ENCODE peak calls at places on chromosomes 1 and 21, in five cellular contexts. One of them, this sample, is unnamed. For H3K79me1, the result is how much of the 10 kb centered on the place peaks cover.

GRCh38 chr1:7663451-7664146 is 107.5 kb upstream of the VAMP3 start:
- DNase-seq in IMR-90: no peak
- DNase-seq in H1: no peak
- DNase-seq in mesenchymal stem cell: no peak
- DNase-seq in mesendoderm: no peak
- DNase-seq in this sample: no peak

GRCh38 chr1:181936768-181937581 is 124.5 kb downstream of the ZNF648 start:
- DNase-seq in IMR-90: no peak
- DNase-seq in H1: peak
- DNase-seq in mesenchymal stem cell: no peak
- DNase-seq in mesendoderm: peak
- DNase-seq in this sample: peak

GRCh38 chr1:110643886-110644285 is 30.9 kb downstream of the KCNA3 start:
- DNase-seq in IMR-90: no peak
- DNase-seq in H1: no peak
- DNase-seq in mesenchymal stem cell: no peak
- DNase-seq in mesendoderm: no peak
- DNase-seq in this sample: no peak

GRCh38 chr1:232641507-232641906 is 11.6 kb upstream of the SIPA1L2 start:
- DNase-seq in IMR-90: no peak
- DNase-seq in H1: no peak
- DNase-seq in mesenchymal stem cell: no peak
- DNase-seq in mesendoderm: peak
- DNase-seq in this sample: no peak

GRCh38 chr1:196464545-196464944 is 143.7 kb downstream of the KCNT2 start:
- DNase-seq in IMR-90: peak
- DNase-seq in H1: no peak
- DNase-seq in mesenchymal stem cell: no peak
- DNase-seq in mesendoderm: no peak
- DNase-seq in this sample: no peak

GRCh38 chr1:62285984-62286481 is 33.2 kb downstream of the KANK4 start:
- DNase-seq in IMR-90: no peak
- DNase-seq in H1: no peak
- DNase-seq in mesenchymal stem cell: no peak
- DNase-seq in mesendoderm: peak
- DNase-seq in this sample: no peak

GRCh38 chr1:206714331-206715058 is 29.8 kb downstream of the MAPKAPK2 start:
- DNase-seq in IMR-90: peak
- DNase-seq in H1: no peak
- DNase-seq in mesenchymal stem cell: peak
- DNase-seq in mesendoderm: no peak
- DNase-seq in this sample: no peak

GRCh38 chr1:201946224-201946908 is at the start of gene LMOD1:
- DNase-seq in IMR-90: peak
- DNase-seq in H1: peak
- DNase-seq in mesenchymal stem cell: peak
- DNase-seq in mesendoderm: peak
- DNase-seq in this sample: peak

GRCh38 chr1:244273262-244273844 is 178.4 kb downstream of the ADSS2 start:
- DNase-seq in IMR-90: no peak
- DNase-seq in H1: no peak
- DNase-seq in mesenchymal stem cell: no peak
- DNase-seq in mesendoderm: no peak
- DNase-seq in this sample: no peak

GRCh38 chr1:209652873-209653401 is 712 bp upstream of the LAMB3 start:
- DNase-seq in IMR-90: peak
- DNase-seq in H1: no peak
- DNase-seq in mesenchymal stem cell: peak
- DNase-seq in mesendoderm: peak
- DNase-seq in this sample: no peak

GRCh38 chr1:243587285-243587684 is 262.8 kb downstream of the AKT3 start:
- DNase-seq in IMR-90: no peak
- DNase-seq in H1: no peak
- DNase-seq in mesenchymal stem cell: no peak
- DNase-seq in mesendoderm: no peak
- DNase-seq in this sample: no peak

GRCh38 chr21:44899768-44900558 is 20.7 kb downstream of the ITGB2 start:
- DNase-seq in IMR-90: no peak
- DNase-seq in H1: no peak
- DNase-seq in mesenchymal stem cell: no peak
- DNase-seq in mesendoderm: no peak
- DNase-seq in this sample: no peak

GRCh38 chr1:84907095-84907827 is 14.3 kb upstream of the LPAR3 start:
- DNase-seq in IMR-90: peak
- DNase-seq in H1: no peak
- DNase-seq in mesenchymal stem cell: peak
- DNase-seq in mesendoderm: peak
- DNase-seq in this sample: no peak

GRCh38 chr1:67722292-67722944 is 37.4 kb downstream of the GADD45A start:
- DNase-seq in IMR-90: peak
- DNase-seq in H1: no peak
- DNase-seq in mesenchymal stem cell: no peak
- DNase-seq in mesendoderm: peak
- DNase-seq in this sample: no peak

GRCh38 chr21:17542371-17542992 is 29.6 kb downstream of the CXADR start:
- DNase-seq in IMR-90: no peak
- DNase-seq in H1: no peak
- DNase-seq in mesenchymal stem cell: peak
- DNase-seq in mesendoderm: no peak
- DNase-seq in this sample: no peak

GRCh38 chr1:24696033-24696755 is 49.1 kb upstream of the CLIC4 start:
- DNase-seq in IMR-90: no peak
- DNase-seq in H1: no peak
- DNase-seq in mesenchymal stem cell: no peak
- DNase-seq in mesendoderm: no peak
- DNase-seq in this sample: no peak

GRCh38 chr1:207810173-207810572 is 58.3 kb downstream of the CD46 start:
- DNase-seq in IMR-90: peak
- DNase-seq in H1: no peak
- DNase-seq in mesenchymal stem cell: peak
- DNase-seq in mesendoderm: no peak
- DNase-seq in this sample: no peak

GRCh38 chr1:61299468-61299867 is 217.1 kb downstream of the NFIA start:
- DNase-seq in IMR-90: no peak
- DNase-seq in H1: no peak
- DNase-seq in mesenchymal stem cell: peak
- DNase-seq in mesendoderm: no peak
- DNase-seq in this sample: no peak

GRCh38 chr21:41751621-41752020 is 15.2 kb downstream of the RIPK4 start:
- DNase-seq in IMR-90: no peak
- DNase-seq in H1: no peak
- DNase-seq in mesenchymal stem cell: no peak
- DNase-seq in mesendoderm: no peak
- DNase-seq in this sample: no peak

GRCh38 chr1:159008744-159009188 is 941 bp upstream of the IFI16 start:
- DNase-seq in IMR-90: peak
- DNase-seq in H1: no peak
- DNase-seq in mesenchymal stem cell: peak
- DNase-seq in mesendoderm: no peak
- DNase-seq in this sample: no peak

GRCh38 chr1:160081261-160081936 is at the start of gene KCNJ9:
- DNase-seq in IMR-90: no peak
- DNase-seq in H1: no peak
- DNase-seq in mesenchymal stem cell: peak
- DNase-seq in mesendoderm: peak
- DNase-seq in this sample: no peak

GRCh38 chr1:211875541-211875940 is 45.0 kb upstream of the LPGAT1 start:
- DNase-seq in IMR-90: no peak
- DNase-seq in H1: no peak
- DNase-seq in mesenchymal stem cell: no peak
- DNase-seq in mesendoderm: no peak
- DNase-seq in this sample: no peak

GRCh38 chr1:67429528-67430357 is 459 bp downstream of the SERBP1 start:
- DNase-seq in IMR-90: no peak
- DNase-seq in H1: no peak
- DNase-seq in mesenchymal stem cell: peak
- DNase-seq in mesendoderm: peak
- DNase-seq in this sample: no peak

GRCh38 chr1:227883641-227884301 is 64.0 kb downstream of the WNT9A start:
- DNase-seq in IMR-90: no peak
- DNase-seq in H1: no peak
- DNase-seq in mesenchymal stem cell: no peak
- DNase-seq in mesendoderm: no peak
- DNase-seq in this sample: no peak

GRCh38 chr1:90480271-90480835 is 236.7 kb downstream of the BARHL2 start:
- DNase-seq in IMR-90: no peak
- DNase-seq in H1: no peak
- DNase-seq in mesenchymal stem cell: no peak
- DNase-seq in mesendoderm: no peak
- DNase-seq in this sample: no peak

GRCh38 chr21:45607021-45607921 is 36.3 kb upstream of the PCBP3 start:
- DNase-seq in IMR-90: peak
- DNase-seq in H1: no peak
- DNase-seq in mesenchymal stem cell: no peak
- DNase-seq in mesendoderm: no peak
- DNase-seq in this sample: no peak

GRCh38 chr1:100483230-100483629 is 54.7 kb upstream of the GPR88 start:
- DNase-seq in IMR-90: no peak
- DNase-seq in H1: no peak
- DNase-seq in mesenchymal stem cell: no peak
- DNase-seq in mesendoderm: no peak
- DNase-seq in this sample: no peak

GRCh38 chr1:224168859-224169380 is 14.1 kb upstream of the DEGS1 start:
- DNase-seq in IMR-90: peak
- DNase-seq in H1: no peak
- DNase-seq in mesenchymal stem cell: no peak
- DNase-seq in mesendoderm: no peak
- DNase-seq in this sample: no peak

GRCh38 chr1:45953934-45954333 is 150.5 kb downstream of the MAST2 start:
- DNase-seq in IMR-90: peak
- DNase-seq in H1: no peak
- DNase-seq in mesenchymal stem cell: peak
- DNase-seq in mesendoderm: peak
- DNase-seq in this sample: no peak

GRCh38 chr1:227318852-227319607 is 738 bp upstream of the CDC42BPA start:
- DNase-seq in IMR-90: peak
- DNase-seq in H1: peak
- DNase-seq in mesenchymal stem cell: peak
- DNase-seq in mesendoderm: peak
- DNase-seq in this sample: peak

DNA sequence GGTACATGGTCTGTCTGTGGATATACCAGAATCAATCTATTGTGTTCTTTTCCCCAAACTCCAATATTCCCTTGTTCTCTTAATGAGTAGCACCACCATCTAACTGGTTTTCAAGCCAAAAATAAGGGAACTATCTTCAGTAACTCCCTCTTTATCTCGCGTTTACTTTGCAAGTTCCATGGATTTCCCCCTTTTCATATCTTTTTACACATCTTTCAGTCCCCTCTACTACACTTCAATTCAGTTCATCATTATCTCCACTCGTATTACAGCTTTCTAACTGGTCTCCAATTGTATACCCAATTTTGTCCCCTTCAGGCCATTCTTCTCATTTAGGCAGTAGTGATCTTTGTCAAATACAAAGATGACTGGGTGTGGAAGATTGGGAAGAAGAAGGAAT is 4.1 kb upstream of the TMCO1 start:
- DNase-seq in IMR-90: no peak
- DNase-seq in H1: no peak
- DNase-seq in mesenchymal stem cell: no peak
- DNase-seq in mesendoderm: no peak
- DNase-seq in this sample: no peak
- H3K79me1 ChIP-seq in IMR-90: under half
- H3K79me1 ChIP-seq in H1: under half
- H3K79me1 ChIP-seq in mesenchymal stem cell: under half
- H3K79me1 ChIP-seq in mesendoderm: under half
- H3K79me1 ChIP-seq in this sample: under half

GRCh38 chr1:37477946-37478345 is 3.6 kb downstream of the ZC3H12A start:
- DNase-seq in IMR-90: no peak
- DNase-seq in H1: no peak
- DNase-seq in mesenchymal stem cell: no peak
- DNase-seq in mesendoderm: peak
- DNase-seq in this sample: no peak

GRCh38 chr1:37476087-37476452 is 1.7 kb downstream of the ZC3H12A start:
- DNase-seq in IMR-90: no peak
- DNase-seq in H1: no peak
- DNase-seq in mesenchymal stem cell: no peak
- DNase-seq in mesendoderm: no peak
- DNase-seq in this sample: no peak

GRCh38 chr1:37475380-37476086 is 1.2 kb downstream of the ZC3H12A start:
- DNase-seq in IMR-90: no peak
- DNase-seq in H1: no peak
- DNase-seq in mesenchymal stem cell: no peak
- DNase-seq in mesendoderm: peak
- DNase-seq in this sample: no peak

GRCh38 chr1:37477198-37477931 is 3.0 kb downstream of the ZC3H12A start:
- DNase-seq in IMR-90: peak
- DNase-seq in H1: no peak
- DNase-seq in mesenchymal stem cell: peak
- DNase-seq in mesendoderm: peak
- DNase-seq in this sample: no peak

GRCh38 chr1:37476460-37477197 is 2.2 kb downstream of the ZC3H12A start:
- DNase-seq in IMR-90: peak
- DNase-seq in H1: no peak
- DNase-seq in mesenchymal stem cell: peak
- DNase-seq in mesendoderm: peak
- DNase-seq in this sample: no peak
- H3K79me1 ChIP-seq in IMR-90: under half
- H3K79me1 ChIP-seq in H1: under half
- H3K79me1 ChIP-seq in mesenchymal stem cell: under half
- H3K79me1 ChIP-seq in mesendoderm: under half
- H3K79me1 ChIP-seq in this sample: under half

DNA sequence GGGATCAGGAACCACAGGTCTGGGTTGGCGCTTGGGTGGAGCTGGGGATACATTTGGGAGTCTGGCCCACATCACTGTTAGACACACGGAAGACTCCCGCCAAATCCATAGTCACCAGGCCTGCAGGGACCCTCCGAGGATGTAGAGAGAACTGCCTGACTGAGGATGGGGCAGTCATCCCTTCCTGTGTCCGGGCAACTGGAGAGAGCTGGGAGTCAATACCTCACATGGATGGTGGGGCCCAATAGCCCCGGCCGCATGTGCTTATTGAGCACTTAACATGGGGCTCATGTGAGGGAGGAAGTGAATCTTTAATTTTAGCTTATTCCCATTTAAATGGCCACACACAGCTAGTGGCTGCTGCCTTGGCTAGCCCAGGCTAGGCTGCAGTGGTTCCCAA is 124.5 kb downstream of the TLR5 start:
- DNase-seq in IMR-90: no peak
- DNase-seq in H1: no peak
- DNase-seq in mesenchymal stem cell: no peak
- DNase-seq in mesendoderm: peak
- DNase-seq in this sample: no peak
- H3K79me1 ChIP-seq in IMR-90: under half
- H3K79me1 ChIP-seq in H1: under half
- H3K79me1 ChIP-seq in mesenchymal stem cell: under half
- H3K79me1 ChIP-seq in mesendoderm: under half
- H3K79me1 ChIP-seq in this sample: under half

DNA sequence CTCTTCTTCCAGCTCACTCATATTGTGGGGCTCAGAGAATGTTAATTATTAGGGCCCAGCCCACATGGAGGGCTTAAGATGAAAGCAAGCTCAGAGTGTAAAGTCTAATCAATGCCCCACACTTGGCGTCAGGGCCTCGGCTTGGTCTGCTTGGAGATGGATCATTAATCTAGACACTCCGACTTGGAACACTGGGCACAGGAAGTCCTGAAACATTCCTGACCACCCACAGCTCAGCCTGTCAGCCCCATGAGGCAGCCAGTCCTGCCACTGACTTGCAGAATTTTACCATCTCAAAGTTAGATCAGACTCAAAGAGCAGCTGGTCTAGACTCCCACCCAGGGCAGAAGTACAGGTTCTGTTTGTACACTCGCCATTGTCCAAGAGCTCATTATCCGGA is 69.8 kb upstream of the TRABD2B start:
- DNase-seq in IMR-90: no peak
- DNase-seq in H1: no peak
- DNase-seq in mesenchymal stem cell: no peak
- DNase-seq in mesendoderm: no peak
- DNase-seq in this sample: no peak
- H3K79me1 ChIP-seq in IMR-90: under half
- H3K79me1 ChIP-seq in H1: under half
- H3K79me1 ChIP-seq in mesenchymal stem cell: under half
- H3K79me1 ChIP-seq in mesendoderm: under half
- H3K79me1 ChIP-seq in this sample: under half